ENCODE peak calls at places on chromosomes 12 and 14, in five cellular contexts. M is HepG2, A is SK-N-SH, B is GM12878, Z is K562. C is an unnamed sample.

GRCh38 chr12:98352218-98352811 is 163.1 kb upstream of the TMPO start:
- DNase-seq in M (peak), A (no peak), B (no peak), Z (no peak), C (no peak)

GRCh38 chr12:7503686-7504085 is at the start of gene CD163:
- DNase-seq in M (no peak), A (no peak), B (no peak), Z (no peak), C (no peak)

GRCh38 chr12:72018036-72018435 is 79.4 kb downstream of the TPH2 start:
- DNase-seq in M (no peak), A (no peak), B (no peak), Z (no peak), C (no peak)

GRCh38 chr12:10612954-10613333 is 465 bp downstream of the MAGOHB start:
- DNase-seq in M (no peak), A (no peak), B (no peak), Z (peak), C (peak)

GRCh38 chr12:83818888-83819287 is 1093.7 kb downstream of the SLC6A15 start:
- DNase-seq in M (no peak), A (no peak), B (no peak), Z (no peak), C (no peak)

GRCh38 chr12:10165421-10165820 is 6.5 kb downstream of the OLR1 start:
- DNase-seq in M (no peak), A (no peak), B (no peak), Z (no peak), C (no peak)

GRCh38 chr12:118866346-118866745 is 115.0 kb upstream of the SRRM4 start:
- DNase-seq in M (no peak), A (no peak), B (no peak), Z (no peak), C (no peak)

GRCh38 chr14:61678966-61679365 is 16.3 kb upstream of the HIF1A start:
- DNase-seq in M (no peak), A (peak), B (no peak), Z (no peak), C (no peak)

GRCh38 chr12:57272337-57273151 is 21.6 kb upstream of the STAC3 start:
- DNase-seq in M (no peak), A (peak), B (no peak), Z (peak), C (no peak)

GRCh38 chr14:101772770-101773169 is 11.3 kb downstream of the PPP2R5C start:
- DNase-seq in M (peak), A (no peak), B (no peak), Z (no peak), C (no peak)

GRCh38 chr12:121009744-121010143 is 6.5 kb downstream of the C12orf43 start:
- DNase-seq in M (peak), A (no peak), B (no peak), Z (no peak), C (peak)

GRCh38 chr14:69439516-69440270 is 41.2 kb downstream of the SLC39A9 start:
- DNase-seq in M (no peak), A (no peak), B (no peak), Z (peak), C (no peak)
- TF ChIP-seq FOXM1 in M (no peak), A (no peak), B (no peak), Z (no peak), C (no peak)

GRCh38 chr12:116125981-116126566 is 151.4 kb downstream of the MED13L start:
- DNase-seq in M (no peak), A (no peak), B (no peak), Z (peak), C (no peak)
- TF ChIP-seq FOXM1 in M (no peak), A (no peak), B (no peak), Z (no peak), C (no peak)

GRCh38 chr12:44157359-44157758 is 321.5 kb downstream of the TMEM117 start:
- DNase-seq in M (no peak), A (no peak), B (no peak), Z (no peak), C (no peak)

GRCh38 chr12:44158746-44159145 is 322.9 kb downstream of the TMEM117 start:
- DNase-seq in M (no peak), A (no peak), B (no peak), Z (no peak), C (no peak)

GRCh38 chr12:44162961-44163360 is 327.1 kb downstream of the TMEM117 start:
- DNase-seq in M (no peak), A (no peak), B (no peak), Z (no peak), C (no peak)

GRCh38 chr12:44159870-44160269 is 324.0 kb downstream of the TMEM117 start:
- DNase-seq in M (no peak), A (no peak), B (no peak), Z (no peak), C (no peak)

DNA sequence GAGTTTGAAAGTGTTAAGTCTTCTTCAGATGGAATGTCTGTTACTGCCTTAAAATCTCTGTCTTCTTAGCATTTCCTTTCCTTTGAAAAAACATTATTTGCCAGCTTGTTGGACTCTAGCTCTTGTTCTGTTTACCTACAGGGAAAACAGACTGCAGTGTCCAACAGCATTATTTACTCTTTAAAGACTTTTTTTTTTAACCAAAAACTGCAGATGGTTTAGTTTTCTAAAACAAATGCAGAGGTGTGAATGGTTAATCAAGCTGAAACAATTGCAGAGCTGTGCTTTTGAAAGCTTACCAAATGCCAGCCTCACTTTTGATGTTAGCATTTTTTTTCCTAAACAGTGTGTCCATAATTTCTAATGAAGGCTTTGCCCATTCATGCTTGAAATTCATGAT is 323.3 kb downstream of the TMEM117 start:
- DNase-seq in M (peak), A (no peak), B (no peak), Z (no peak), C (no peak)
- TF ChIP-seq FOXM1 in M (no peak), A (no peak), B (no peak), Z (no peak), C (no peak)

DNA sequence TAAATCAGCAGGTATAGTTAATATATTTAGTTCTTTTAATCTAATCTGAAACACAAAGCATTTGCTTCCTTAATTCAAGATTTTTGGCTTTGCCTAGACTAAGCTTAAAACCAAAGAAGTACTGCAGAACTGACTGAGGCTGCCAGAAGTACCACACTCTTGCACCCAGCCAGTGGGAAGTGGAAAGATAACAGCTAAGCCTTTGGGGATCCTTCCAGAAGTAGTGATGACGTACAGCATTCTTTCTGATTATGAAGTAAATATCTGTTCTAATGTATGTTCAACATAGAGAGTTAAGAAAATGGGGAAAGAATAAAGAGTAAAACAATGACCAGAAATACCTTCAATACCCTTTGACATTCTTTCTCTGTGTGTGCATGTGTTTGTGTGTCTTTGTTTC is 19.3 kb downstream of the NTF3 start:
- DNase-seq in M (no peak), A (no peak), B (no peak), Z (no peak), C (no peak)
- TF ChIP-seq FOXM1 in M (no peak), A (no peak), B (no peak), Z (no peak), C (no peak)